ENCODE peak calls at places on chromosome 20, in four cellular contexts. One of them, this sample, is unnamed.

GRCh38 chr20:41142914-41143313 is 5.6 kb downstream of the PLCG1 start:
- DNase-seq in foreskin fibroblast: no peak
- DNase-seq in astrocyte of the spinal cord: no peak
- DNase-seq in cerebellar cortex: no peak
- DNase-seq in this sample: no peak

GRCh38 chr20:21270806-21271205 is 32.3 kb upstream of the XRN2 start:
- DNase-seq in foreskin fibroblast: no peak
- DNase-seq in astrocyte of the spinal cord: no peak
- DNase-seq in cerebellar cortex: no peak
- DNase-seq in this sample: no peak

GRCh38 chr20:62733891-62734290 is 25.3 kb downstream of the NTSR1 start:
- DNase-seq in foreskin fibroblast: no peak
- DNase-seq in astrocyte of the spinal cord: no peak
- DNase-seq in cerebellar cortex: no peak
- DNase-seq in this sample: no peak

GRCh38 chr20:22070546-22070945 is 365.1 kb downstream of the PAX1 start:
- DNase-seq in foreskin fibroblast: no peak
- DNase-seq in astrocyte of the spinal cord: no peak
- DNase-seq in cerebellar cortex: no peak
- DNase-seq in this sample: no peak

GRCh38 chr20:33249456-33249855 is 13.7 kb downstream of the BPIFA1 start:
- DNase-seq in foreskin fibroblast: no peak
- DNase-seq in astrocyte of the spinal cord: no peak
- DNase-seq in cerebellar cortex: peak; percentile 87
- DNase-seq in this sample: no peak

GRCh38 chr20:23970049-23970448 is 18.5 kb downstream of the GGTLC1 start:
- DNase-seq in foreskin fibroblast: no peak
- DNase-seq in astrocyte of the spinal cord: no peak
- DNase-seq in cerebellar cortex: no peak
- DNase-seq in this sample: no peak

GRCh38 chr20:47568019-47568418 is 66.3 kb downstream of the NCOA3 start:
- DNase-seq in foreskin fibroblast: peak; percentile 66
- DNase-seq in astrocyte of the spinal cord: peak; percentile 91
- DNase-seq in cerebellar cortex: no peak
- DNase-seq in this sample: peak; percentile 46

GRCh38 chr20:26208296-26209091 is 511.8 kb upstream of the ZNF337 start:
- DNase-seq in foreskin fibroblast: no peak
- DNase-seq in astrocyte of the spinal cord: no peak
- DNase-seq in cerebellar cortex: no peak
- DNase-seq in this sample: no peak

GRCh38 chr20:23988561-23988960 is at the start of gene GGTLC1:
- DNase-seq in foreskin fibroblast: no peak
- DNase-seq in astrocyte of the spinal cord: no peak
- DNase-seq in cerebellar cortex: no peak
- DNase-seq in this sample: no peak

GRCh38 chr20:58514321-58515239 is 619 bp downstream of the APCDD1L start:
- DNase-seq in foreskin fibroblast: peak; percentile 7
- DNase-seq in astrocyte of the spinal cord: peak; percentile 23
- DNase-seq in cerebellar cortex: no peak
- DNase-seq in this sample: no peak

GRCh38 chr20:58627212-58628072 is 23.6 kb upstream of the STX16 start:
- DNase-seq in foreskin fibroblast: no peak
- DNase-seq in astrocyte of the spinal cord: no peak
- DNase-seq in cerebellar cortex: no peak
- DNase-seq in this sample: no peak

GRCh38 chr20:50790651-50791277 is 4.1 kb upstream of the BCAS4 start:
- DNase-seq in foreskin fibroblast: peak; percentile 95
- DNase-seq in astrocyte of the spinal cord: peak; percentile 90
- DNase-seq in cerebellar cortex: peak; percentile 82
- DNase-seq in this sample: peak; percentile 78